ENCODE peak calls at places on chromosomes 4 and X, in nine cellular contexts. G, Z, X, Y, T, P, C, A and H are unnamed samples.

GRCh38 chr4:76952631-76953587 is 3.4 kb downstream of the SEPTIN11 start:
- DNase-seq in G (no peak), Z (no peak), X (no peak), Y (no peak), T (no peak), P (no peak), C (no peak), A (no peak), H (no peak)

GRCh38 chr4:174631901-174632758 is 109.8 kb upstream of the HPGD start:
- DNase-seq in G (peak; percentile 25), Z (no peak), X (no peak), Y (no peak), T (peak; percentile 68), P (no peak), C (no peak), A (no peak), H (no peak)

GRCh38 chrX:39736219-39737211 is 361.2 kb downstream of the BCOR start:
- DNase-seq in G (no peak), Z (peak; percentile 69), X (peak; percentile 74), Y (peak; percentile 83), T (no peak), P (peak; percentile 96), C (no peak), A (peak; percentile 84), H (peak; percentile 92)

GRCh38 chr4:24583451-24584174 is 741 bp downstream of the DHX15 start:
- DNase-seq in G (peak; percentile 49), Z (peak; percentile 56), X (peak; percentile 91), Y (peak; percentile 73), T (peak; percentile 78), P (peak; percentile 80), C (peak; percentile 58), A (peak; percentile 69), H (peak; percentile 85)

GRCh38 chr4:151895671-151896070 is 134.9 kb upstream of the GATB start:
- DNase-seq in G (no peak), Z (no peak), X (no peak), Y (no peak), T (no peak), P (no peak), C (no peak), A (no peak), H (no peak)

GRCh38 chr4:40280586-40280985 is 54.5 kb upstream of the CHRNA9 start:
- DNase-seq in G (no peak), Z (no peak), X (no peak), Y (no peak), T (no peak), P (peak; percentile 14), C (no peak), A (no peak), H (no peak)

GRCh38 chr4:137124278-137124932 is 407.9 kb downstream of the PCDH18 start:
- DNase-seq in G (no peak), Z (no peak), X (no peak), Y (no peak), T (peak; percentile 61), P (no peak), C (no peak), A (peak; percentile 5), H (no peak)

GRCh38 chrX:154436290-154436596 is 711 bp upstream of the GDI1 start:
- DNase-seq in G (no peak), Z (no peak), X (no peak), Y (no peak), T (no peak), P (no peak), C (no peak), A (no peak), H (no peak)

GRCh38 chrX:53599781-53600396 is 86.6 kb downstream of the HUWE1 start:
- DNase-seq in G (no peak), Z (no peak), X (no peak), Y (no peak), T (no peak), P (no peak), C (no peak), A (no peak), H (no peak)

GRCh38 chr4:26050671-26051070 is 136.7 kb downstream of the SMIM20 start:
- DNase-seq in G (no peak), Z (no peak), X (no peak), Y (no peak), T (no peak), P (no peak), C (no peak), A (no peak), H (no peak)

GRCh38 chr4:157244348-157244747 is 23.8 kb downstream of the GRIA2 start:
- DNase-seq in G (no peak), Z (no peak), X (no peak), Y (no peak), T (no peak), P (no peak), C (no peak), A (no peak), H (no peak)

GRCh38 chr4:53477666-53478065 is 100.2 kb downstream of the FIP1L1 start:
- DNase-seq in G (no peak), Z (no peak), X (no peak), Y (no peak), T (no peak), P (no peak), C (no peak), A (no peak), H (no peak)

GRCh38 chrX:27591938-27592337 is 1.8 kb downstream of the DCAF8L2 start:
- DNase-seq in G (no peak), Z (no peak), X (peak; percentile 38), Y (no peak), T (no peak), P (no peak), C (no peak), A (no peak), H (peak; percentile 54)

GRCh38 chrX:27598312-27598711 is 8.2 kb downstream of the DCAF8L2 start:
- DNase-seq in G (no peak), Z (no peak), X (no peak), Y (no peak), T (peak; percentile 16), P (no peak), C (no peak), A (peak; percentile 3), H (no peak)

GRCh38 chrX:27599928-27600327 is 9.8 kb downstream of the DCAF8L2 start:
- DNase-seq in G (no peak), Z (no peak), X (no peak), Y (no peak), T (no peak), P (no peak), C (no peak), A (no peak), H (no peak)

GRCh38 chrX:27600686-27601085 is 10.5 kb downstream of the DCAF8L2 start:
- DNase-seq in G (no peak), Z (no peak), X (no peak), Y (no peak), T (no peak), P (no peak), C (no peak), A (no peak), H (no peak)

DNA sequence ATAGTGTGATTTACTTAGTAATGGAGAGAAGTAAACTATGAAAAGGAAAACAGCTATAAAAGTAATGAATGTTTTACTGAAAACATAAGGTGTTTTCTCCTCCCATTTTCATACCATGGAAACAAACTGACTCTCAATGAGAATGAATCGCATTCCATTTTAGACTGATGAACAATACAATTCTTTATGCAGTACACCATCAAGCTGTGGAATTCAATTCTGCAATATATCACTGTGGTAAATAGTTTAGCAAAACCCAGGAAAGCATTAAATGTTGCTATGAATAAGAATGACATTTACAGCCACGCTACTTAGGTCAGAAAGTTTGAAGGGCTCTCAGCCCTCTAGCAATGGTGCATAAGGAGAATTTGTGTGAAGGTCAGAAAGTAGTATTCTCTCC is 7.4 kb downstream of the DCAF8L2 start:
- DNase-seq in G (no peak), Z (no peak), X (no peak), Y (no peak), T (no peak), P (no peak), C (no peak), A (no peak), H (no peak)
- H3K4me1 ChIP-seq in G (no peaks in the 10 kb centered on the region), Z (no peaks in the 10 kb centered on the region), X (no peaks in the 10 kb centered on the region), Y (no peaks in the 10 kb centered on the region), T (no peaks in the 10 kb centered on the region), P (no peaks in the 10 kb centered on the region), C (no peaks in the 10 kb centered on the region), A (no peaks in the 10 kb centered on the region), H (no peaks in the 10 kb centered on the region)

GRCh38 chrX:94744786-94745185 is 1070.8 kb downstream of the FAM133A start:
- DNase-seq in G (no peak), Z (no peak), X (no peak), Y (no peak), T (no peak), P (no peak), C (no peak), A (no peak), H (no peak)

GRCh38 chrX:94742772-94743171 is 1068.8 kb downstream of the FAM133A start:
- DNase-seq in G (no peak), Z (no peak), X (no peak), Y (no peak), T (no peak), P (no peak), C (no peak), A (no peak), H (no peak)

GRCh38 chrX:94743478-94743877 is 1069.5 kb downstream of the FAM133A start:
- DNase-seq in G (peak; percentile 55), Z (no peak), X (no peak), Y (no peak), T (no peak), P (no peak), C (no peak), A (no peak), H (no peak)
- H3K27ac ChIP-seq in G (no peak overlapping the region), Z (no peak overlapping the region), X (no peak overlapping the region), Y (no peak overlapping the region), T (no peak overlapping the region), P (no peak overlapping the region), C (no peak overlapping the region), A (no peak overlapping the region), H (no peak overlapping the region)

GRCh38 chr4:3112241-3112978 is 37.9 kb downstream of the HTT start:
- DNase-seq in G (no peak), Z (no peak), X (no peak), Y (no peak), T (no peak), P (no peak), C (no peak), A (no peak), H (no peak)
- H3K4me1 ChIP-seq in G (no peaks in the 10 kb centered on the region), Z (no peaks in the 10 kb centered on the region), X (peaks cover 29% of the 10 kb centered on the region), Y (peaks cover 11% of the 10 kb centered on the region), T (peaks cover 25% of the 10 kb centered on the region), P (peaks cover 11% of the 10 kb centered on the region), C (no peaks in the 10 kb centered on the region), A (peaks cover 22% of the 10 kb centered on the region), H (no peaks in the 10 kb centered on the region)

GRCh38 chrX:119757979-119758681 is at the start of gene SOWAHD:
- DNase-seq in G (peak; percentile 32), Z (peak; percentile 67), X (peak; percentile 86), Y (peak; percentile 72), T (peak; percentile 72), P (peak; percentile 68), C (peak; percentile 65), A (no peak), H (peak; percentile 77)

GRCh38 chrX:119759333-119759766 is 962 bp downstream of the SOWAHD start:
- DNase-seq in G (no peak), Z (no peak), X (peak; percentile 69), Y (no peak), T (no peak), P (no peak), C (peak; percentile 32), A (no peak), H (no peak)

GRCh38 chrX:119757646-119757978 is 776 bp upstream of the SOWAHD start:
- DNase-seq in G (no peak), Z (no peak), X (no peak), Y (no peak), T (no peak), P (no peak), C (no peak), A (no peak), H (no peak)

GRCh38 chrX:119760026-119760902 is 1.9 kb downstream of the SOWAHD start:
- DNase-seq in G (no peak), Z (no peak), X (no peak), Y (no peak), T (no peak), P (no peak), C (peak; percentile 66), A (no peak), H (no peak)

GRCh38 chrX:119758682-119759332 is 419 bp downstream of the SOWAHD start:
- DNase-seq in G (peak; percentile 36), Z (no peak), X (peak; percentile 90), Y (peak; percentile 69), T (peak; percentile 54), P (no peak), C (peak; percentile 51), A (no peak), H (peak; percentile 84)
- H3K27ac ChIP-seq in G (peak overlapping the region; percentile 56), Z (no peak overlapping the region), X (peak overlapping the region; percentile 56), Y (peak overlapping the region; percentile 28), T (peak overlapping the region; percentile 80), P (peak overlapping the region; percentile 8), C (peak overlapping the region; percentile 75), A (no peak overlapping the region), H (no peak overlapping the region)